ENCODE peak calls at places on chromosomes 4 and X, in seven cellular contexts. X, L, V, I, T, Z and B are unnamed samples.

GRCh38 chr4:82201805-82202636 is 171.8 kb downstream of the HNRNPD start:
- DNase-seq in X (no peak), L (no peak), V (peak), I (peak), T (peak), Z (peak), B (peak)

GRCh38 chrX:86910602-86911311 is 606.8 kb upstream of the KLHL4 start:
- DNase-seq in X (no peak), L (no peak), V (no peak), I (no peak), T (no peak), Z (no peak), B (no peak)

GRCh38 chr4:30718889-30719252 is 1.3 kb upstream of the PCDH7 start:
- DNase-seq in X (no peak), L (no peak), V (no peak), I (no peak), T (no peak), Z (no peak), B (no peak)

GRCh38 chrX:110145854-110146253 is 142.9 kb downstream of the TMEM164 start:
- DNase-seq in X (no peak), L (no peak), V (peak), I (peak), T (peak), Z (no peak), B (peak)

GRCh38 chr4:154597798-154598774 is 7.5 kb upstream of the FGA start:
- DNase-seq in X (no peak), L (no peak), V (no peak), I (no peak), T (peak), Z (no peak), B (no peak)

GRCh38 chrX:42739771-42740170 is 38.2 kb downstream of the PPP1R2C start:
- DNase-seq in X (no peak), L (no peak), V (no peak), I (no peak), T (no peak), Z (no peak), B (no peak)

GRCh38 chr4:108135549-108136209 is 33.1 kb downstream of the LEF1 start:
- DNase-seq in X (no peak), L (no peak), V (no peak), I (peak), T (no peak), Z (no peak), B (peak)

GRCh38 chr4:46442963-46443362 is 53.0 kb upstream of the GABRA2 start:
- DNase-seq in X (no peak), L (no peak), V (no peak), I (no peak), T (peak), Z (no peak), B (no peak)

GRCh38 chr4:26015133-26015651 is 101.2 kb downstream of the SMIM20 start:
- DNase-seq in X (no peak), L (no peak), V (no peak), I (no peak), T (no peak), Z (no peak), B (peak)

GRCh38 chr4:71389149-71389840 is 50.5 kb downstream of the SLC4A4 start:
- DNase-seq in X (no peak), L (no peak), V (peak), I (no peak), T (peak), Z (no peak), B (no peak)

GRCh38 chr4:78464265-78464664 is 87.3 kb upstream of the ANXA3 start:
- DNase-seq in X (no peak), L (no peak), V (no peak), I (no peak), T (no peak), Z (no peak), B (no peak)

GRCh38 chr4:52038109-52038912 is at the start of gene SGCB:
- DNase-seq in X (peak), L (peak), V (peak), I (peak), T (peak), Z (peak), B (peak)

GRCh38 chr4:139301821-139302611 is at the start of gene NDUFC1:
- DNase-seq in X (peak), L (peak), V (peak), I (peak), T (peak), Z (peak), B (peak)

GRCh38 chr4:153533387-153533786 is 67.2 kb downstream of the TMEM131L start:
- DNase-seq in X (no peak), L (no peak), V (no peak), I (no peak), T (no peak), Z (no peak), B (no peak)

GRCh38 chr4:153530996-153531375 is 64.8 kb downstream of the TMEM131L start:
- DNase-seq in X (no peak), L (no peak), V (no peak), I (no peak), T (no peak), Z (no peak), B (no peak)

GRCh38 chr4:153530284-153530995 is 64.3 kb downstream of the TMEM131L start:
- DNase-seq in X (no peak), L (no peak), V (no peak), I (no peak), T (no peak), Z (peak), B (no peak)

GRCh38 chr4:153532636-153533035 is 66.5 kb downstream of the TMEM131L start:
- DNase-seq in X (no peak), L (no peak), V (no peak), I (no peak), T (no peak), Z (no peak), B (no peak)

DNA sequence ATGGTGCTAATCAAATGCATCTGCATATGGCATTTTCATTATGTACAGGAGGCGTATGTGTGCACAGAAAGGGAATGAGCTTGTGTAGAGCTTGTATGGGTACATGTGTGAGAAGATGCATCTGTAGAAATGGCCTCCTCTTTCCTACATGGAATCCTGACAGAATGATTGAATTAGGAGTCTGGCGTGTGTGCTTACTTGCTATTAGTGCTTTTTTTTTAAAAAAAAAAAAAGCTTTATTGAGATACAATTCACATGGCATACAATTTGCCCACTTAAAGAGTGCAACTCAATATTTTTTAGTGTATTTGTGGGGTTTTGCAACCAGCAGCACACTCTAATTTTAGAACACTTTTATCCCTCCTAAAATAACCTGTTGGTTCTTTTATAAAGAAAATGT is 66.1 kb downstream of the TMEM131L start:
- DNase-seq in X (no peak), L (no peak), V (no peak), I (no peak), T (no peak), Z (no peak), B (no peak)
- H3K27ac ChIP-seq in X (peak), L (no peak), V (no peak), I (no peak), T (no peak), Z (no peak), B (no peak)

GRCh38 chr4:95367824-95368223 is 180.9 kb downstream of the UNC5C start:
- DNase-seq in X (no peak), L (no peak), V (no peak), I (no peak), T (no peak), Z (no peak), B (no peak)

GRCh38 chr4:95377511-95377910 is 171.3 kb downstream of the UNC5C start:
- DNase-seq in X (no peak), L (no peak), V (no peak), I (no peak), T (no peak), Z (no peak), B (no peak)

DNA sequence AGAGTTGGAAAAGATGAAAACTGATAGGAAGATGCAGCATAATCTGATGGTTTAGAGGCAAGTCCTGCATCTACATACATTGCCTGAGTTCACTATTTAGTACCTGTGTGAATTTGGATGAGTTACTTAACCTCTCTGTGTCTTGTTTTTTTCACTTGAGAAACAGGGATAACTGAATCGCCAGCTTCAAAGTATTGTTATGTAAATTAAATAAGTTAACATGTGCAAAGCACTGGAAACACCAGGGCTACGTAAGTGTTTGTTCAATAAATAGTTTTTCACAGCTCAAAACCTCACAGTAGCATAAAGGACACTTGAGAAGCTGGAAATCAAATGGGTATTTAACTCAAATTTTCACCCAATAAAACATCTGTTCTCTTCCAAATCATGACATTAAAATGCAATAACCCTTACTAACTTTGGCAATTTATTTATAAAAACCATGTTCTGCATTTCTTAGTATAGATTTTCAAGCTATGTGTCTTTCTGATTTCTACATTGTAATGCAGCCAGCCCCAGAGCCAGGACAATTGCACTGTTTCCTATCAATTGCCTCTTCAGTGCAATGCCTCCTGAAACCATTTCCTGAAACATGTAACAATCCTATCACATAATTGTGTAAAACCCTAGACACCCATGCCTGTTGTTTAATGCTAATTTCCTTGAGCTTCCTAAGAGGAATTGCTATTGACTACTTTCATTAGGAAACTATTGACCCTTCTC is 177.2 kb downstream of the UNC5C start:
- DNase-seq in X (no peak), L (no peak), V (no peak), I (no peak), T (no peak), Z (no peak), B (no peak)
- H3K27ac ChIP-seq in X (no peak), L (no peak), V (no peak), I (no peak), T (no peak), Z (no peak), B (no peak)

GRCh38 chr4:92516450-92516849 is 212.7 kb downstream of the GRID2 start:
- DNase-seq in X (no peak), L (no peak), V (no peak), I (no peak), T (no peak), Z (no peak), B (no peak)

GRCh38 chr4:92522371-92522770 is 218.6 kb downstream of the GRID2 start:
- DNase-seq in X (no peak), L (no peak), V (peak), I (no peak), T (no peak), Z (no peak), B (no peak)

GRCh38 chr4:92520563-92520962 is 216.8 kb downstream of the GRID2 start:
- DNase-seq in X (no peak), L (no peak), V (no peak), I (no peak), T (no peak), Z (no peak), B (peak)

GRCh38 chr4:92521941-92522340 is 218.2 kb downstream of the GRID2 start:
- DNase-seq in X (no peak), L (no peak), V (no peak), I (no peak), T (no peak), Z (no peak), B (no peak)

GRCh38 chr4:92519727-92520126 is 216.0 kb downstream of the GRID2 start:
- DNase-seq in X (no peak), L (no peak), V (no peak), I (no peak), T (no peak), Z (no peak), B (peak)
- H3K27ac ChIP-seq in X (no peak), L (no peak), V (no peak), I (no peak), T (no peak), Z (no peak), B (no peak)

GRCh38 chr4:54843106-54843505 is 185.3 kb downstream of the KIT start:
- DNase-seq in X (no peak), L (no peak), V (no peak), I (no peak), T (no peak), Z (no peak), B (no peak)
- H3K27ac ChIP-seq in X (no peak), L (no peak), V (no peak), I (no peak), T (no peak), Z (no peak), B (no peak)

DNA sequence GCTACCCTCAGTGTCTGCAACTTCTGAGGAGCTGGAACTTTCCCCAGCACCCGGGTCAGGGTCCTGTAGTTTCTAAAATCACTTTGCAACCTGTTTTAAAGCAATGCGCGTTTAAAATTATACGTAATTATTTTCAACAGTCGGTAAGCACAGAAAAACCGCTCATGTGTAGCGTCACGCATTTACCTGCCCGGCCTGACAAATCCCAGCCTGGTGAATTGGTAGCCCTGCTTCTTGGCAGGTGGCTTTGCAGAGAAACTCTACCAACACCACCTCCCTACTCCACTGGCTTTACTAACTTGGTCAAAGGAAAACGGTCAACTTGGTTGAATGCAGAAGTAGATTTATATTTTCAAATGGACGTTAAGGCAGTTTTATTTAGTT is 651 bp downstream of the BANK1 start:
- DNase-seq in X (peak), L (no peak), V (peak), I (no peak), T (peak), Z (no peak), B (no peak)
- H3K27ac ChIP-seq in X (peak), L (peak), V (no peak), I (no peak), T (peak), Z (no peak), B (no peak)

GRCh38 chrX:154748712-154749339 is 2.1 kb downstream of the GAB3 start:
- DNase-seq in X (no peak), L (no peak), V (peak), I (peak), T (peak), Z (no peak), B (peak)
- H3K27ac ChIP-seq in X (peak), L (no peak), V (no peak), I (peak), T (no peak), Z (peak), B (no peak)

GRCh38 chr4:16820304-16820703 is 78.1 kb downstream of the LDB2 start:
- DNase-seq in X (no peak), L (no peak), V (no peak), I (no peak), T (no peak), Z (no peak), B (no peak)
- H3K27ac ChIP-seq in X (peak), L (no peak), V (no peak), I (no peak), T (no peak), Z (no peak), B (no peak)

GRCh38 chr4:7362341-7362740 is 72.4 kb downstream of the PSAPL1 start:
- DNase-seq in X (peak), L (peak), V (no peak), I (no peak), T (no peak), Z (no peak), B (no peak)

GRCh38 chr4:7359302-7360063 is 75.2 kb downstream of the PSAPL1 start:
- DNase-seq in X (no peak), L (peak), V (no peak), I (no peak), T (peak), Z (no peak), B (no peak)

GRCh38 chr4:7361256-7361655 is 73.5 kb downstream of the PSAPL1 start:
- DNase-seq in X (no peak), L (peak), V (no peak), I (no peak), T (no peak), Z (no peak), B (no peak)

GRCh38 chr4:7362862-7363430 is 71.8 kb downstream of the PSAPL1 start:
- DNase-seq in X (peak), L (no peak), V (no peak), I (no peak), T (no peak), Z (no peak), B (no peak)

GRCh38 chr4:7360802-7361201 is 73.9 kb downstream of the PSAPL1 start:
- DNase-seq in X (no peak), L (peak), V (no peak), I (no peak), T (no peak), Z (no peak), B (no peak)
- H3K27ac ChIP-seq in X (no peak), L (no peak), V (no peak), I (no peak), T (no peak), Z (no peak), B (peak)

GRCh38 chr4:186684889-186685309 is 38.8 kb downstream of the FAT1 start:
- DNase-seq in X (no peak), L (no peak), V (peak), I (no peak), T (no peak), Z (no peak), B (peak)
- H3K27ac ChIP-seq in X (no peak), L (no peak), V (peak), I (no peak), T (peak), Z (no peak), B (no peak)

GRCh38 chr4:168690199-168690598 is 193.3 kb downstream of the PALLD start:
- DNase-seq in X (no peak), L (no peak), V (peak), I (no peak), T (no peak), Z (no peak), B (no peak)

GRCh38 chr4:168688584-168688983 is 191.7 kb downstream of the PALLD start:
- DNase-seq in X (no peak), L (no peak), V (no peak), I (no peak), T (no peak), Z (no peak), B (no peak)

GRCh38 chr4:168691621-168692376 is 194.9 kb downstream of the PALLD start:
- DNase-seq in X (no peak), L (no peak), V (no peak), I (no peak), T (no peak), Z (no peak), B (no peak)

GRCh38 chr4:168693750-168694470 is 197.1 kb downstream of the PALLD start:
- DNase-seq in X (no peak), L (no peak), V (no peak), I (no peak), T (no peak), Z (no peak), B (no peak)

GRCh38 chr4:168689791-168690190 is 192.9 kb downstream of the PALLD start:
- DNase-seq in X (no peak), L (no peak), V (peak), I (no peak), T (no peak), Z (no peak), B (no peak)
- H3K27ac ChIP-seq in X (no peak), L (no peak), V (no peak), I (no peak), T (no peak), Z (no peak), B (no peak)